ENCODE peak calls at places on chromosome 22, in seven cellular contexts. X is transverse colon, G is aorta, A is pancreas, J is heart left ventricle, D is thoracic aorta, P is colonic mucosa. L is an unnamed sample.
A peak's percentile ranks its signal among the peaks of the same experiment; 100 is the strongest.

GRCh38 chr22:37383342-37383741 is 43.9 kb downstream of the ELFN2 start:
- DNase-seq in X (no peak), G (no peak), D (no peak), A (no peak), J (no peak), P (no peak), L (no peak)

GRCh38 chr22:38317237-38317994 is at the start of gene CSNK1E:
- DNase-seq in X (peak; percentile 86), A (peak; percentile 80), D (peak; percentile 36), P (peak; percentile 84), J (peak; percentile 91), G (peak; percentile 94), L (peak; percentile 92)

GRCh38 chr22:22067192-22067591 is 84.6 kb upstream of the TOP3B start:
- DNase-seq in D (no peak), X (no peak), A (no peak), P (no peak), G (no peak), J (no peak), L (no peak)

GRCh38 chr22:38403806-38404205 is 51.2 kb downstream of the KCNJ4 start:
- DNase-seq in G (no peak), D (no peak), A (no peak), P (no peak), X (no peak), J (no peak), L (no peak)

GRCh38 chr22:31537019-31537535 is 40.7 kb downstream of the SFI1 start:
- DNase-seq in D (no peak), A (no peak), J (no peak), P (no peak), G (no peak), X (no peak), L (no peak)

GRCh38 chr22:31139866-31140716 is at the start of gene PLA2G3:
- DNase-seq in D (no peak), P (peak; percentile 48), G (peak; percentile 78), A (no peak), X (no peak), J (peak; percentile 55), L (no peak)

GRCh38 chr22:39241632-39242388 is 3.0 kb downstream of the PDGFB start:
- DNase-seq in P (no peak), A (no peak), X (no peak), G (no peak), J (no peak), D (no peak), L (no peak)

GRCh38 chr22:42895087-42895486 is 38.0 kb upstream of the ARFGAP3 start:
- DNase-seq in D (no peak), X (no peak), G (no peak), P (no peak), J (no peak), A (no peak), L (no peak)

GRCh38 chr22:20750461-20751184 is 23.3 kb upstream of the SERPIND1 start:
- DNase-seq in X (peak; percentile 38), D (peak; percentile 32), P (peak; percentile 46), J (peak; percentile 80), A (peak; percentile 32), G (peak; percentile 85), L (peak; percentile 71)

GRCh38 chr22:27632451-27633295 is 168.9 kb downstream of the MN1 start:
- DNase-seq in G (peak; percentile 77), A (no peak), X (no peak), P (no peak), J (peak; percentile 78), D (no peak), L (no peak)

GRCh38 chr22:20253161-20253560 is 15.0 kb downstream of the RTN4R start:
- DNase-seq in X (no peak), J (no peak), G (no peak), P (no peak), D (no peak), A (no peak), L (no peak)

GRCh38 chr22:40196628-40197027 is 18.9 kb downstream of the TNRC6B start:
- DNase-seq in X (no peak), D (no peak), P (no peak), J (no peak), A (no peak), G (no peak), L (no peak)

GRCh38 chr22:31144223-31144622 is 3.9 kb upstream of the PLA2G3 start:
- DNase-seq in A (no peak), G (no peak), D (no peak), X (no peak), J (no peak), P (no peak), L (no peak)

GRCh38 chr22:48050836-48051235 is 1288.4 kb downstream of the TBC1D22A start:
- DNase-seq in J (no peak), A (no peak), G (no peak), P (no peak), D (no peak), X (no peak), L (no peak)

GRCh38 chr22:40911772-40912171 is 39.4 kb upstream of the RBX1 start:
- DNase-seq in D (no peak), G (no peak), A (no peak), X (no peak), P (no peak), J (no peak), L (no peak)

GRCh38 chr22:22872722-22873708 is 14.6 kb upstream of the IGLL5 start:
- DNase-seq in X (no peak), G (no peak), P (no peak), J (no peak), D (no peak), A (no peak), L (no peak)

DNA sequence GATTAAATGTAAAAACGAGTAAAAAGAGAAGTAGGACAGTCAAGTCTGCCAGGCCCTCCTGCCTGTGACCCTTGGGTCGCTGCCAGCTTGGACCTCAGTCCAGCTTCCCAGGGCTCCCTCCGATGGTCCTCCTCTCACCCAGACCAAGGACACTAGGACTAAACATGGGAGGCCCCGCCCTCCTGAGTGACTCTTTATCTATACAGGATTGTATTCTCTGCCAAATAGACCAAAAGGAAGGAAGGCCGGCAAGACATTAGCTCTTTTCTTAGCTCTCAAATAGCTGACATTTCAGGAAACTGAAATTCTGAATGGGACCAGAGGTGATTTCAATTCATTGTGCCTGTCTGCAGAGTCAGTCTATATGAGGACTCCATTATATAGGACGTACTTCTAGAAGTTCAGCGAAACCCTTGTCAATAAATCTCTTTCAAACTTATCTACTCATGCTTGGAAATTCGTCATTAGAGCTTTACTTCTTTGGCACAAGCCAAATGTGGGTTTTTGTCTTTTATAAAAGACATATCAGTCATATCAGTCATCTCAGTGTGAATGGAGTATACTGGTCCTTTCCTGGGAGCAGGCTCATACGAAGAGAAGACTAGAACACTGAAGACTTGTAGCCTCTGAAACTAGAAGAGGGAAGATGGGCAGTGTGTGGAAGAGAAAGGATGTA is 28.5 kb downstream of the ADORA2A start:
- DNase-seq in G (no peak), A (no peak), P (no peak), X (no peak), D (no peak), J (peak; percentile 78), L (no peak)
- H3K4me1 ChIP-seq in G (no peaks in the 10 kb centered on the region), A (peaks cover 8% of the 10 kb centered on the region), P (no peaks in the 10 kb centered on the region), X (no peaks in the 10 kb centered on the region), D (no peaks in the 10 kb centered on the region), J (no peaks in the 10 kb centered on the region), L (no peaks in the 10 kb centered on the region)

GRCh38 chr22:35882226-35883027 is 146.2 kb downstream of the RBFOX2 start:
- DNase-seq in A (no peak), P (no peak), X (no peak), G (no peak), D (no peak), J (no peak), L (no peak)
- H3K4me1 ChIP-seq in A (no peaks in the 10 kb centered on the region), P (peaks cover 4% of the 10 kb centered on the region), X (no peaks in the 10 kb centered on the region), G (peaks cover 10% of the 10 kb centered on the region), D (peaks cover 15% of the 10 kb centered on the region), J (peaks cover 26% of the 10 kb centered on the region), L (peaks cover 18% of the 10 kb centered on the region)

GRCh38 chr22:46445771-46446485 is 91.5 kb downstream of the CELSR1 start:
- DNase-seq in D (no peak), X (no peak), P (no peak), G (no peak), A (no peak), J (no peak), L (no peak)

GRCh38 chr22:46449116-46449691 is 88.2 kb downstream of the CELSR1 start:
- DNase-seq in J (no peak), X (no peak), A (no peak), G (no peak), P (no peak), D (no peak), L (no peak)

GRCh38 chr22:46449974-46450745 is 87.3 kb downstream of the CELSR1 start:
- DNase-seq in D (no peak), J (no peak), A (no peak), P (no peak), G (no peak), X (no peak), L (no peak)

GRCh38 chr22:46446799-46447198 is 90.6 kb downstream of the CELSR1 start:
- DNase-seq in P (no peak), A (no peak), G (no peak), X (no peak), J (no peak), D (no peak), L (no peak)

GRCh38 chr22:46447906-46448669 is 89.3 kb downstream of the CELSR1 start:
- DNase-seq in A (no peak), X (no peak), J (no peak), G (no peak), P (no peak), D (no peak), L (no peak)
- H3K4me1 ChIP-seq in A (no peaks in the 10 kb centered on the region), X (no peaks in the 10 kb centered on the region), J (no peaks in the 10 kb centered on the region), G (no peaks in the 10 kb centered on the region), P (no peaks in the 10 kb centered on the region), D (no peaks in the 10 kb centered on the region), L (no peaks in the 10 kb centered on the region)

GRCh38 chr22:46009730-46010129 is 32.8 kb upstream of the WNT7B start:
- DNase-seq in A (no peak), P (no peak), G (peak; percentile 71), X (no peak), J (peak; percentile 56), D (no peak), L (no peak)

GRCh38 chr22:46010951-46011626 is 34.1 kb upstream of the WNT7B start:
- DNase-seq in A (no peak), X (no peak), P (no peak), J (peak; percentile 61), D (no peak), G (peak; percentile 72), L (peak; percentile 60)

GRCh38 chr22:46011627-46012181 is 34.7 kb upstream of the WNT7B start:
- DNase-seq in D (no peak), P (no peak), A (no peak), J (peak; percentile 63), X (no peak), G (peak; percentile 74), L (no peak)

GRCh38 chr22:46008836-46009596 is 32.1 kb upstream of the WNT7B start:
- DNase-seq in X (no peak), G (peak; percentile 41), A (no peak), D (no peak), P (no peak), J (peak; percentile 42), L (peak; percentile 61)

DNA sequence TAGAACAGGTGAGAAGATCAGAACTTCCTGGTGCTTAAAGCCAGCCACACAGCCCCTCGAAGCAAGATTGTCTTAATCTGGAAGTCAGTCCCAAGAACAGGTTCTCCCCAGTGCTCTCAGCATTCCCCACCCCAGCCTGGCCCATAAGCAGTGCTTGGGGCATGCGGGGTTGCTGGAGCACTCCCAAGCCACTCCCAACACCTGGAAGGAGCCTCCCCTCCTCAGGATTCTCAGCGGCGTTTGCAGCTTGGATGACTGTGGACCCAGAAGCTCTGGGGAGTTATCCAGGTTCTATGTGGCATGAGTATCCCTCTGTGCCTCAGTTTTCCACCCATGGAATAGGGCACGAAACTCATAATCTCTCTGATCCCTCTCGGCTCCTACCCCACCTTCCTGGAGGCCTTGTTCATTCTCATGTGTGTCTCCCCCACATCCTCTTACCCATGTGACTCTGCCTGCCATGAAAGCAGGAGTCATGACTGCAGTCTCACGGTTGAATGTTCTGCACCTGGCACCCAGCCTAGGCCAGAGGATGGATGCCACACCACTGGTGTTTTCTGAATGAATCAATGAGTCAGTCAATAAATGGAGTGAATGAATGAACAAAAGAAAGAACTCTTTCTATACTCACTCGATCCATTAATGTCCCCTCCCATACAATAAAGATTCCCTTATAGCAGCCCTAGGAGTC is 33.4 kb upstream of the WNT7B start:
- DNase-seq in X (no peak), P (no peak), J (peak; percentile 34), D (no peak), G (peak; percentile 67), A (no peak), L (peak; percentile 63)
- H3K4me1 ChIP-seq in X (peaks cover 29% of the 10 kb centered on the region), P (peaks cover 20% of the 10 kb centered on the region), J (peaks cover 28% of the 10 kb centered on the region), D (peaks cover 28% of the 10 kb centered on the region), G (no peaks in the 10 kb centered on the region), A (peaks cover 10% of the 10 kb centered on the region), L (peaks cover 11% of the 10 kb centered on the region)

L was measured in tibial artery.